ENCODE peak calls at places on chromosome 12, in ten cellular contexts. Q is IMR-90, E is AG09309, V is keratinocyte, U is PC-3, J is thoracic aorta, A is astrocyte, G is AG04449, M is cardiac muscle cell, W is HFFc6. B is an unnamed sample.

GRCh38 chr12:68759852-68760251 is 13.9 kb downstream of the SLC35E3 start:
- DNase-seq in Q (no peak), E (no peak), V (no peak), U (no peak), J (no peak), A (no peak), G (no peak), M (no peak), W (no peak), B (no peak)

GRCh38 chr12:62995097-62995496 is 60.1 kb upstream of the PPM1H start:
- DNase-seq in Q (no peak), E (no peak), V (no peak), U (no peak), J (no peak), A (no peak), G (no peak), M (no peak), W (no peak), B (no peak)

GRCh38 chr12:19572920-19573558 is 133.7 kb downstream of the AEBP2 start:
- DNase-seq in Q (peak; percentile 66), E (no peak), V (peak; percentile 11), U (peak; percentile 70), J (no peak), A (peak; percentile 47), G (peak; percentile 12), M (peak; percentile 47), W (peak; percentile 53), B (peak; percentile 47)

GRCh38 chr12:132393991-132394949 is 64.9 kb upstream of the GALNT9 start:
- DNase-seq in Q (no peak), E (no peak), V (no peak), U (peak; percentile 39), J (no peak), A (no peak), G (no peak), M (no peak), W (no peak), B (no peak)

GRCh38 chr12:8036366-8036765 is 3.9 kb downstream of the FOXJ2 start:
- DNase-seq in Q (no peak), E (no peak), V (no peak), U (no peak), J (no peak), A (no peak), G (no peak), M (no peak), W (no peak), B (no peak)

GRCh38 chr12:80702889-80703605 is 4.4 kb upstream of the MYF6 start:
- DNase-seq in Q (peak; percentile 77), E (peak; percentile 24), V (peak; percentile 1), U (peak; percentile 65), J (no peak), A (peak; percentile 83), G (peak; percentile 5), M (peak; percentile 12), W (peak; percentile 44), B (no peak)

GRCh38 chr12:24560867-24561266 is 388.0 kb downstream of the BCAT1 start:
- DNase-seq in Q (no peak), E (no peak), V (no peak), U (no peak), J (no peak), A (no peak), G (no peak), M (no peak), W (no peak), B (no peak)

GRCh38 chr12:18320036-18320617 is 58.8 kb downstream of the PIK3C2G start:
- DNase-seq in Q (peak; percentile 69), E (peak; percentile 37), V (peak; percentile 44), U (peak; percentile 79), J (no peak), A (peak; percentile 82), G (peak; percentile 59), M (peak; percentile 81), W (peak; percentile 79), B (peak; percentile 33)

GRCh38 chr12:40325349-40325960 is 100.7 kb downstream of the LRRK2 start:
- DNase-seq in Q (peak; percentile 4), E (no peak), V (no peak), U (peak; percentile 58), J (no peak), A (no peak), G (no peak), M (no peak), W (no peak), B (peak; percentile 35)

GRCh38 chr12:101552277-101552676 is 42.5 kb upstream of the MYBPC1 start:
- DNase-seq in Q (peak; percentile 65), E (no peak), V (no peak), U (peak; percentile 20), J (no peak), A (no peak), G (no peak), M (no peak), W (no peak), B (no peak)

GRCh38 chr12:115710104-115710564 is 567.4 kb downstream of the MED13L start:
- DNase-seq in Q (peak; percentile 63), E (peak; percentile 10), V (no peak), U (peak; percentile 55), J (no peak), A (peak; percentile 46), G (no peak), M (no peak), W (peak; percentile 82), B (no peak)

GRCh38 chr12:95955549-95956159 is 12.5 kb downstream of the AMDHD1 start:
- DNase-seq in Q (no peak), E (no peak), V (no peak), U (no peak), J (no peak), A (no peak), G (no peak), M (no peak), W (no peak), B (no peak)
- TF ChIP-seq CTCF in Q (no peak), E (no peak), V (no peak), U (no peak), J (no peak), A (no peak), G (no peak), M (no peak), W (no peak), B (no peak)

GRCh38 chr12:51482808-51483532 is 58.3 kb downstream of the SLC4A8 start:
- DNase-seq in Q (no peak), E (no peak), V (no peak), U (no peak), J (no peak), A (no peak), G (no peak), M (no peak), W (no peak), B (no peak)
- TF ChIP-seq CTCF in Q (no peak), E (no peak), V (no peak), U (peak; percentile 20), J (no peak), A (no peak), G (no peak), M (no peak), W (peak; percentile 12), B (peak; percentile 22)

DNA sequence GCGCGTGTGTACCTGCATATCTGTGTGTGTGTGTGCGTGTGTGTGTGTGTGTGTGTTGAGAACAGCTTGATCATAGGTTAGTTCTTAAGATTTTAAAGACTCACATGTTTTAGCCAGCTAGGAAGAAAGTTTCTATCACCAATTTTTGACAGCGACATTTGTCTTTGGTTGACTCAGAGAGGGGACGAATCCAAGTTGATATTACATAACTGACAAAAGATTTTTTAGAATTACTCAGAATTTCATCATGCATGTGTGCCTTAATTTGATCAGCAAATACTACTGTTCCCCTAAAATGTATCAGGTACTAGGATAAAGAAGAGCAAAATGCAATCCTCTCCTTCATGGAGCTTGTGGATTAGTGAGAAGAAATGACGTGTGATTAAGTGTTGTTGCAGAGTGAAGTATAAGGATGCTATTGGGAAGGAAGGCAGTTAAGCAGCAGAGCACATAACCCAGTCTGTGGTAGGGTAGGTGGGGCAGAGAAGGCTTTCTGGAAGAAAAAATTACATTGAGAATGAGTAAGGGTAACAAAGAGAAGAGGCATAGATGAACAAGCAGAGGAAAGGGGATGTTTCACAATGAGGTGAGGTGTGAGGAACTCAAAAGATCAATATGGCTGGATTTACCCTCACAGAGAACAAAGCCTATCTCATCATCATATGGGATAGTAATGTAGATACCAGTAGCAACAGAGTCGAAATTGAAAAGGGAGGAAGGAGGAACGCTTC is 77.5 kb downstream of the ELK3 start:
- DNase-seq in Q (peak; percentile 65), E (no peak), V (no peak), U (no peak), J (no peak), A (peak; percentile 51), G (no peak), M (no peak), W (no peak), B (no peak)
- TF ChIP-seq CTCF in Q (no peak), E (no peak), V (no peak), U (no peak), J (no peak), A (no peak), G (no peak), M (no peak), W (no peak), B (no peak)

GRCh38 chr12:121352053-121353018 is at the start of gene ANAPC5:
- DNase-seq in Q (peak; percentile 99), E (peak; percentile 97), V (peak; percentile 93), U (peak; percentile 99), J (peak; percentile 94), A (peak; percentile 99), G (peak; percentile 96), M (peak; percentile 97), W (peak; percentile 99), B (peak; percentile 93)
- TF ChIP-seq CTCF in Q (no peak), E (no peak), V (no peak), U (no peak), J (peak; percentile 14), A (no peak), G (no peak), M (no peak), W (no peak), B (no peak)

GRCh38 chr12:109855377-109855776 is 22.2 kb upstream of the TRPV4 start:
- DNase-seq in Q (no peak), E (no peak), V (no peak), U (no peak), J (no peak), A (no peak), G (no peak), M (no peak), W (no peak), B (no peak)
- TF ChIP-seq CTCF in Q (no peak), E (no peak), V (no peak), U (no peak), J (no peak), A (no peak), G (no peak), M (no peak), W (no peak), B (no peak)